ENCODE peak calls at places on chromosomes 12 and 14, in seven cellular contexts. One of them, this sample, is unnamed.

GRCh38 chr12:72203764-72204335 is 68.3 kb upstream of the TRHDE start:
- DNase-seq in astrocyte: no peak
- DNase-seq in left ventricle myocardium inferior: no peak
- DNase-seq in PC-3: no peak
- DNase-seq in H1: no peak
- DNase-seq in sigmoid colon: no peak
- DNase-seq in HepG2: no peak
- DNase-seq in this sample: no peak

GRCh38 chr14:65658202-65658601 is 245.7 kb downstream of the FUT8 start:
- DNase-seq in astrocyte: peak; percentile 87
- DNase-seq in left ventricle myocardium inferior: no peak
- DNase-seq in PC-3: peak; percentile 85
- DNase-seq in H1: no peak
- DNase-seq in sigmoid colon: no peak
- DNase-seq in HepG2: no peak
- DNase-seq in this sample: peak; percentile 82

GRCh38 chr12:10194160-10194559 is 15.3 kb downstream of the TMEM52B start:
- DNase-seq in astrocyte: no peak
- DNase-seq in left ventricle myocardium inferior: no peak
- DNase-seq in PC-3: peak; percentile 40
- DNase-seq in H1: no peak
- DNase-seq in sigmoid colon: no peak
- DNase-seq in HepG2: no peak
- DNase-seq in this sample: no peak

GRCh38 chr14:64324461-64325255 is 30.5 kb upstream of the ESR2 start:
- DNase-seq in astrocyte: peak; percentile 85
- DNase-seq in left ventricle myocardium inferior: no peak
- DNase-seq in PC-3: peak; percentile 65
- DNase-seq in H1: no peak
- DNase-seq in sigmoid colon: no peak
- DNase-seq in HepG2: no peak
- DNase-seq in this sample: peak; percentile 13

GRCh38 chr12:58916153-58916709 is 4.1 kb downstream of the LRIG3 start:
- DNase-seq in astrocyte: no peak
- DNase-seq in left ventricle myocardium inferior: no peak
- DNase-seq in PC-3: no peak
- DNase-seq in H1: no peak
- DNase-seq in sigmoid colon: no peak
- DNase-seq in HepG2: no peak
- DNase-seq in this sample: no peak

GRCh38 chr14:22837059-22837749 is 819 bp downstream of the MMP14 start:
- DNase-seq in astrocyte: no peak
- DNase-seq in left ventricle myocardium inferior: peak; percentile 76
- DNase-seq in PC-3: peak; percentile 63
- DNase-seq in H1: peak; percentile 74
- DNase-seq in sigmoid colon: peak; percentile 86
- DNase-seq in HepG2: peak; percentile 68
- DNase-seq in this sample: no peak

GRCh38 chr12:4215862-4216541 is 57.6 kb upstream of the CCND2 start:
- DNase-seq in astrocyte: no peak
- DNase-seq in left ventricle myocardium inferior: no peak
- DNase-seq in PC-3: peak; percentile 23
- DNase-seq in H1: peak; percentile 36
- DNase-seq in sigmoid colon: no peak
- DNase-seq in HepG2: no peak
- DNase-seq in this sample: peak; percentile 89

GRCh38 chr14:33762462-33762861 is 188.4 kb downstream of the EGLN3 start:
- DNase-seq in astrocyte: no peak
- DNase-seq in left ventricle myocardium inferior: no peak
- DNase-seq in PC-3: no peak
- DNase-seq in H1: no peak
- DNase-seq in sigmoid colon: no peak
- DNase-seq in HepG2: no peak
- DNase-seq in this sample: no peak

GRCh38 chr12:107472308-107472707 is 213.3 kb upstream of the PWP1 start:
- DNase-seq in astrocyte: no peak
- DNase-seq in left ventricle myocardium inferior: no peak
- DNase-seq in PC-3: no peak
- DNase-seq in H1: no peak
- DNase-seq in sigmoid colon: no peak
- DNase-seq in HepG2: no peak
- DNase-seq in this sample: no peak

GRCh38 chr14:71469936-71470335 is 462.3 kb upstream of the RGS6 start:
- DNase-seq in astrocyte: no peak
- DNase-seq in left ventricle myocardium inferior: no peak
- DNase-seq in PC-3: no peak
- DNase-seq in H1: no peak
- DNase-seq in sigmoid colon: no peak
- DNase-seq in HepG2: no peak
- DNase-seq in this sample: no peak

GRCh38 chr12:13187399-13187798 is 9.1 kb upstream of the EMP1 start:
- DNase-seq in astrocyte: peak; percentile 79
- DNase-seq in left ventricle myocardium inferior: no peak
- DNase-seq in PC-3: peak; percentile 91
- DNase-seq in H1: no peak
- DNase-seq in sigmoid colon: no peak
- DNase-seq in HepG2: no peak
- DNase-seq in this sample: peak; percentile 95

GRCh38 chr12:50537538-50537919 is 32.7 kb downstream of the DIP2B start:
- DNase-seq in astrocyte: peak; percentile 83
- DNase-seq in left ventricle myocardium inferior: no peak
- DNase-seq in PC-3: peak; percentile 93
- DNase-seq in H1: no peak
- DNase-seq in sigmoid colon: no peak
- DNase-seq in HepG2: no peak
- DNase-seq in this sample: peak; percentile 82

GRCh38 chr12:121620328-121620891 is 5.9 kb upstream of the ORAI1 start:
- DNase-seq in astrocyte: no peak
- DNase-seq in left ventricle myocardium inferior: no peak
- DNase-seq in PC-3: no peak
- DNase-seq in H1: no peak
- DNase-seq in sigmoid colon: no peak
- DNase-seq in HepG2: no peak
- DNase-seq in this sample: no peak

GRCh38 chr12:15227004-15227679 is 5.9 kb upstream of the RERG start:
- DNase-seq in astrocyte: peak; percentile 16
- DNase-seq in left ventricle myocardium inferior: peak; percentile 35
- DNase-seq in PC-3: peak; percentile 67
- DNase-seq in H1: peak; percentile 51
- DNase-seq in sigmoid colon: peak; percentile 80
- DNase-seq in HepG2: peak; percentile 42
- DNase-seq in this sample: peak; percentile 51

GRCh38 chr12:2891240-2892053 is 756 bp downstream of the TULP3 start:
- DNase-seq in astrocyte: peak; percentile 55
- DNase-seq in left ventricle myocardium inferior: peak; percentile 51
- DNase-seq in PC-3: peak; percentile 55
- DNase-seq in H1: no peak
- DNase-seq in sigmoid colon: peak; percentile 84
- DNase-seq in HepG2: peak; percentile 35
- DNase-seq in this sample: peak; percentile 52

GRCh38 chr12:53938276-53939140 is at the start of gene HOXC13:
- DNase-seq in astrocyte: no peak
- DNase-seq in left ventricle myocardium inferior: no peak
- DNase-seq in PC-3: peak; percentile 99
- DNase-seq in H1: peak; percentile 97
- DNase-seq in sigmoid colon: no peak
- DNase-seq in HepG2: peak; percentile 33
- DNase-seq in this sample: peak; percentile 99

GRCh38 chr12:55925371-55925770 is 2.3 kb downstream of the PYM1 start:
- DNase-seq in astrocyte: no peak
- DNase-seq in left ventricle myocardium inferior: no peak
- DNase-seq in PC-3: no peak
- DNase-seq in H1: no peak
- DNase-seq in sigmoid colon: no peak
- DNase-seq in HepG2: no peak
- DNase-seq in this sample: no peak

GRCh38 chr12:111636209-111636928 is 37.3 kb upstream of the ATXN2 start:
- DNase-seq in astrocyte: peak; percentile 76
- DNase-seq in left ventricle myocardium inferior: peak; percentile 55
- DNase-seq in PC-3: no peak
- DNase-seq in H1: peak; percentile 58
- DNase-seq in sigmoid colon: peak; percentile 90
- DNase-seq in HepG2: peak; percentile 56
- DNase-seq in this sample: no peak

GRCh38 chr14:101110729-101111619 is 207.5 kb upstream of the RTL1 start:
- DNase-seq in astrocyte: no peak
- DNase-seq in left ventricle myocardium inferior: no peak
- DNase-seq in PC-3: no peak
- DNase-seq in H1: peak; percentile 29
- DNase-seq in sigmoid colon: peak; percentile 45
- DNase-seq in HepG2: no peak
- DNase-seq in this sample: no peak

GRCh38 chr14:101111620-101112290 is 208.2 kb upstream of the RTL1 start:
- DNase-seq in astrocyte: no peak
- DNase-seq in left ventricle myocardium inferior: no peak
- DNase-seq in PC-3: no peak
- DNase-seq in H1: peak; percentile 32
- DNase-seq in sigmoid colon: peak; percentile 48
- DNase-seq in HepG2: no peak
- DNase-seq in this sample: no peak

GRCh38 chr14:101109347-101109638 is 205.8 kb upstream of the RTL1 start:
- DNase-seq in astrocyte: no peak
- DNase-seq in left ventricle myocardium inferior: no peak
- DNase-seq in PC-3: no peak
- DNase-seq in H1: no peak
- DNase-seq in sigmoid colon: peak; percentile 42
- DNase-seq in HepG2: no peak
- DNase-seq in this sample: no peak

GRCh38 chr14:101108579-101109346 is 205.2 kb upstream of the RTL1 start:
- DNase-seq in astrocyte: no peak
- DNase-seq in left ventricle myocardium inferior: no peak
- DNase-seq in PC-3: no peak
- DNase-seq in H1: no peak
- DNase-seq in sigmoid colon: peak; percentile 62
- DNase-seq in HepG2: no peak
- DNase-seq in this sample: no peak

DNA sequence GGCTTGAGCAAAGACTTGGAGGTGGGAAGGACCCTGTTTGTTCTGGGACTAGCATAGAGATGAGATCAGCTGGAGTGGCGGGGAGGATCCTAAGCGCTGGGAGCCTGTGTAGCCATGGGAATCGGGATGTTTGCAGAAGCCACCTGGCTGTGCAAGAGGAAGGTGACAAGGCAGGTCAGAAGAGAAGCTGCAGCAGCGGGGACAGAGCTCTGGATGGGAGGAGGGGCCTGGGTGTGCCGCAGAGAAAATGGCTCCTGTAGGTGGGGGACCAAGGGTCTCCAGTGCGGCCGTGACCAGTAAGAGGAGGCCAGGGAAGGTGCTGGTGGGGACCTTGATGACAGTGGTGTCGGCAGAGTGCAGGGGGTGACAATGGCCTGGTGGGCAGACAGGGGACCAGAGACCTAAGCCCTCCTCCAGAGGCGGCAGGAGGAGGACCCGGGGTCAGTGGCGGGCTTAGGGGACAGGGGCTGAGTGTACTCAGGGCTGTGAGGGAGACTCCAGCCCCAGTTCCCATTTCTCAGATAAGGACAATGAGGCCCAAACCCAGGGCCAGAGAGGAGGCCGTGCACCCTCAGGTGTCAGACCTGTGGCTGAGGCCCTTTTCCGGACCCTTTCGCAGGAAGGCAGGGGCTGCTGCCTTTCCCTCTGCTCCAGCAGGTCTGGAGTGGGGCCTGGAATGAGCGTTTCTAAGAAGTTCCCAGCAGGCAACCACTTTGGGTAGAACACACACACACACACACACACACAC is 206.6 kb upstream of the RTL1 start:
- DNase-seq in astrocyte: no peak
- DNase-seq in left ventricle myocardium inferior: no peak
- DNase-seq in PC-3: no peak
- DNase-seq in H1: no peak
- DNase-seq in sigmoid colon: peak; percentile 43
- DNase-seq in HepG2: no peak
- DNase-seq in this sample: no peak
- H3K4me1 ChIP-seq in astrocyte: no peaks in the 10 kb centered on the region
- H3K4me1 ChIP-seq in left ventricle myocardium inferior: no peaks in the 10 kb centered on the region
- H3K4me1 ChIP-seq in PC-3: no peaks in the 10 kb centered on the region
- H3K4me1 ChIP-seq in H1: no peaks in the 10 kb centered on the region
- H3K4me1 ChIP-seq in sigmoid colon: no peaks in the 10 kb centered on the region
- H3K4me1 ChIP-seq in HepG2: no peaks in the 10 kb centered on the region
- H3K4me1 ChIP-seq in this sample: no peaks in the 10 kb centered on the region

GRCh38 chr14:45377201-45377600 is 124.2 kb upstream of the MIS18BP1 start:
- DNase-seq in astrocyte: no peak
- DNase-seq in left ventricle myocardium inferior: no peak
- DNase-seq in PC-3: no peak
- DNase-seq in H1: no peak
- DNase-seq in sigmoid colon: no peak
- DNase-seq in HepG2: no peak
- DNase-seq in this sample: no peak
- TF ChIP-seq CTCF in astrocyte: no peak
- TF ChIP-seq CTCF in left ventricle myocardium inferior: no peak
- TF ChIP-seq CTCF in PC-3: no peak
- TF ChIP-seq CTCF in H1: no peak
- TF ChIP-seq CTCF in sigmoid colon: no peak
- TF ChIP-seq CTCF in HepG2: no peak
- TF ChIP-seq CTCF in this sample: no peak

DNA sequence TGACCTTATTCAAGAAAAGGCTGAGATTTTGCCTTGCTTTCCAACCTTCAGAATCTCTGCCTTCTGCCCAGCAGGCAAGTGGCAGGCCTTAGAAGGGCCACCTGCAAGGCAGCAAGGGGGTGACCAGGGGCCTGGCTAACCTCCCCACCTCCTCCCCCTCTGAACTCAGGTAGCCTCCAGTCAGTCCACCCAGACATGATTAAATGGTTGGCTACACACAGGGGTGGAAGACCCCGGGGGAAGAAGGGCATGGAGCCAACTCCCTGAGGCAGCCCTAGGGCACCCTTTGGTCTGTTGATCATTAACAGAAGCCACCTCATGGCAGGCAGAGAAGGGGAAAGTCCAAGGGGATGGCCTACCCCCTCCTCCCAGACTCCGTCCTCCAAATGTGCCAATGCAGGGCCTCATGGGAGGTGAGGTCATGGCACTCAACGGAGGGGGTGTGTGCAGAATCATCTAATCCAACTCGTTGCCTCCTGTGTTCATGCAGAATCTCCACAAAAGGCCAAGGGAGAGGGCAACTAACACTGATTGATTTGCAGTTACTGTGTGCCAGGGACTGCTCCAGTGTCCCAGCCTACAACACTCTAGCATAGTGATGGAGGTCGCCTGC is 8.5 kb downstream of the ZFP36L1 start:
- DNase-seq in astrocyte: no peak
- DNase-seq in left ventricle myocardium inferior: no peak
- DNase-seq in PC-3: peak; percentile 50
- DNase-seq in H1: peak; percentile 49
- DNase-seq in sigmoid colon: peak; percentile 76
- DNase-seq in HepG2: peak; percentile 99
- DNase-seq in this sample: peak; percentile 88
- H3K4me1 ChIP-seq in astrocyte: peaks cover 66% of the 10 kb centered on the region
- H3K4me1 ChIP-seq in left ventricle myocardium inferior: peaks cover 70% of the 10 kb centered on the region
- H3K4me1 ChIP-seq in PC-3: peaks cover 76% of the 10 kb centered on the region
- H3K4me1 ChIP-seq in H1: peaks cover 5% of the 10 kb centered on the region
- H3K4me1 ChIP-seq in sigmoid colon: peaks cover 53% of the 10 kb centered on the region
- H3K4me1 ChIP-seq in HepG2: peaks cover 98% of the 10 kb centered on the region
- H3K4me1 ChIP-seq in this sample: peaks cover 21% of the 10 kb centered on the region

DNA sequence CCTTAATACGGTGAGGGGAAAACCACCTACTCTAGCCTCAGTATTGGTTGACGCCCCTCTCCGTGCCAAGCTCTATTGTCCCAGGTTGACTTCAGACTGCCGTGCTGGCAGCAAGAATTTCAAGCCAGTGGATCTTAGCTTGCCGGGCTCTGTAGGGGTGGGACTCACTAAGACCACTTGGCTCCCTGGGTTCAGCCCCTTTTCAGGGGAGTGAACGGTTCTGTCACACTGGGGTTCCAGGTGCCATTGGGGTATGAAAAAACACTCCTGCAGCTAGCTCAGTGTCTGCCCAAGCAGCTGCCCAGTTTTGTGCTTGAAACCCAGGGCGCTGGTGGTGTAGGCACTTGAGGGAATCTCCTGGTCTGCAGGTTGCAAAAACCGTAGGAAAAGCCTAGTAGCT is 107.1 kb downstream of the NUBPL start:
- DNase-seq in astrocyte: no peak
- DNase-seq in left ventricle myocardium inferior: no peak
- DNase-seq in PC-3: no peak
- DNase-seq in H1: no peak
- DNase-seq in sigmoid colon: no peak
- DNase-seq in HepG2: no peak
- DNase-seq in this sample: no peak
- TF ChIP-seq CTCF in astrocyte: no peak
- TF ChIP-seq CTCF in left ventricle myocardium inferior: no peak
- TF ChIP-seq CTCF in PC-3: no peak
- TF ChIP-seq CTCF in H1: no peak
- TF ChIP-seq CTCF in sigmoid colon: no peak
- TF ChIP-seq CTCF in HepG2: no peak
- TF ChIP-seq CTCF in this sample: no peak